ENCODE peak calls at places on chromosomes 16 and 17, in nine cellular contexts. T is SK-N-SH; O is transverse colon; J is left ventricle myocardium inferior; B is thoracic aorta; I is cardiac muscle cell; V is GM12878; P is CD8-positive, alpha-beta memory T cell; L is mesendoderm. U is an unnamed sample.

GRCh38 chr17:4938069-4938491 is 1.8 kb downstream of the SLC25A11 start:
- DNase-seq in T (no peak), O (no peak), J (no peak), B (no peak), I (no peak), V (no peak), P (no peak), L (no peak), U (no peak)

GRCh38 chr17:57293077-57293476 is 36.8 kb downstream of the MSI2 start:
- DNase-seq in T (no peak), O (no peak), J (peak; percentile 27), B (no peak), I (no peak), V (no peak), P (no peak), L (peak; percentile 79), U (no peak)

GRCh38 chr16:81921873-81922584 is 89.2 kb downstream of the SDR42E1 start:
- DNase-seq in T (no peak), O (no peak), J (no peak), B (no peak), I (no peak), V (no peak), P (no peak), L (no peak), U (no peak)

GRCh38 chr16:1062895-1063294 is 9.7 kb upstream of the SSTR5 start:
- DNase-seq in T (no peak), O (no peak), J (no peak), B (no peak), I (no peak), V (no peak), P (no peak), L (no peak), U (no peak)

GRCh38 chr17:40024901-40025300 is 9.7 kb downstream of the CSF3 start:
- DNase-seq in T (no peak), O (no peak), J (no peak), B (no peak), I (no peak), V (no peak), P (no peak), L (no peak), U (no peak)

GRCh38 chr17:37067555-37068111 is 118.9 kb downstream of the AATF start:
- DNase-seq in T (peak; percentile 44), O (peak; percentile 71), J (peak; percentile 33), B (no peak), I (peak; percentile 75), V (no peak), P (no peak), L (peak; percentile 66), U (no peak)

GRCh38 chr17:34241062-34241461 is 14.0 kb upstream of the CCL2 start:
- DNase-seq in T (peak; percentile 34), O (peak; percentile 33), J (peak; percentile 87), B (no peak), I (peak; percentile 63), V (no peak), P (no peak), L (no peak), U (peak; percentile 69)

GRCh38 chr17:75535119-75535537 is 9.6 kb downstream of the LLGL2 start:
- DNase-seq in T (no peak), O (peak; percentile 82), J (no peak), B (no peak), I (no peak), V (peak; percentile 26), P (peak; percentile 43), L (no peak), U (no peak)

GRCh38 chr16:9869776-9870175 is 312.5 kb downstream of the GRIN2A start:
- DNase-seq in T (no peak), O (no peak), J (no peak), B (no peak), I (no peak), V (no peak), P (no peak), L (no peak), U (no peak)

GRCh38 chr17:43695968-43696865 is 34.5 kb upstream of the MEOX1 start:
- DNase-seq in T (no peak), O (no peak), J (peak; percentile 51), B (peak; percentile 32), I (peak; percentile 64), V (no peak), P (no peak), L (no peak), U (no peak)

GRCh38 chr16:16083421-16084156 is 134.2 kb downstream of the ABCC1 start:
- DNase-seq in T (no peak), O (no peak), J (no peak), B (no peak), I (peak; percentile 25), V (no peak), P (no peak), L (peak; percentile 63), U (no peak)

GRCh38 chr17:56867948-56868376 is 34.0 kb downstream of the DGKE start:
- DNase-seq in T (no peak), O (no peak), J (no peak), B (no peak), I (peak; percentile 56), V (no peak), P (no peak), L (no peak), U (peak; percentile 37)

GRCh38 chr17:33434841-33435240 is 141.7 kb upstream of the ASIC2 start:
- DNase-seq in T (no peak), O (no peak), J (no peak), B (no peak), I (no peak), V (no peak), P (no peak), L (no peak), U (no peak)

GRCh38 chr17:58060596-58061191 is 22.5 kb upstream of the DYNLL2 start:
- DNase-seq in T (no peak), O (peak; percentile 31), J (peak; percentile 72), B (no peak), I (peak; percentile 78), V (no peak), P (no peak), L (no peak), U (peak; percentile 45)

GRCh38 chr17:6558276-6558675 is 1.9 kb upstream of the PITPNM3 start:
- DNase-seq in T (no peak), O (no peak), J (no peak), B (no peak), I (no peak), V (no peak), P (no peak), L (no peak), U (no peak)

GRCh38 chr17:19770985-19771710 is 23.1 kb upstream of the ALDH3A1 start:
- DNase-seq in T (no peak), O (no peak), J (no peak), B (no peak), I (no peak), V (no peak), P (no peak), L (no peak), U (no peak)

GRCh38 chr17:78684026-78684425 is 98.0 kb downstream of the CYTH1 start:
- DNase-seq in T (no peak), O (no peak), J (no peak), B (no peak), I (no peak), V (no peak), P (no peak), L (no peak), U (no peak)

GRCh38 chr16:24939224-24939623 is 75.9 kb downstream of the ARHGAP17 start:
- DNase-seq in T (no peak), O (no peak), J (no peak), B (no peak), I (no peak), V (no peak), P (no peak), L (no peak), U (no peak)

GRCh38 chr16:24939738-24940137 is 75.4 kb downstream of the ARHGAP17 start:
- DNase-seq in T (no peak), O (no peak), J (no peak), B (no peak), I (no peak), V (no peak), P (no peak), L (no peak), U (no peak)

GRCh38 chr16:24946155-24946554 is 69.0 kb downstream of the ARHGAP17 start:
- DNase-seq in T (no peak), O (no peak), J (no peak), B (no peak), I (no peak), V (no peak), P (no peak), L (no peak), U (no peak)

GRCh38 chr16:24943471-24943870 is 71.7 kb downstream of the ARHGAP17 start:
- DNase-seq in T (no peak), O (no peak), J (no peak), B (no peak), I (no peak), V (no peak), P (no peak), L (no peak), U (no peak)

DNA sequence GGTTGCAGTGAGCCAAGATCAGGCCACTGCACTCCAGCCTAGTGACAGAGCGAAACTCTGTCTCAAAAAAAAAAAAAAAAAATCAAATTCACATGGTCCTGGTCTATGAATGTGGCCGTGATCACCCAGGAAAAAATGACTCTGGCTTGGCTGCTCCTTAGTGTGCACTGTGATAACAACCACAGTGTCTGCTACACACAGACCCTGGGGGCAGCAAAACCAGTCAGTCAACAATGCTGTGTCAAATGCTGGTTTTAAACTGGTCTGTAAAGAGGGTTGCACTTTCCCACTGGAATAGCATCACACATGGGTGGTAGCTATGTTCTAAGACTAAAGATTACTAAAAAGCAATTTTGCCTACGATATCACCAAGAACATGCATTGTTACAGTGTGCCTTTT is 71.0 kb downstream of the ARHGAP17 start:
- DNase-seq in T (no peak), O (no peak), J (no peak), B (no peak), I (no peak), V (no peak), P (no peak), L (no peak), U (no peak)
- H3K4me1 ChIP-seq in T (no peaks in the 10 kb centered on the region), O (no peaks in the 10 kb centered on the region), J (no peaks in the 10 kb centered on the region), B (no peaks in the 10 kb centered on the region), I (peaks cover 3% of the 10 kb centered on the region), V (no peaks in the 10 kb centered on the region), P (no peaks in the 10 kb centered on the region), L (no peaks in the 10 kb centered on the region), U (no peaks in the 10 kb centered on the region)

GRCh38 chr17:49965522-49965905 is 3.5 kb upstream of the DLX4 start:
- DNase-seq in T (no peak), O (no peak), J (no peak), B (no peak), I (no peak), V (no peak), P (no peak), L (peak; percentile 36), U (no peak)
- H3K36me3 ChIP-seq in T (no peaks in the 10 kb centered on the region), O (no peaks in the 10 kb centered on the region), J (no peaks in the 10 kb centered on the region), B (no peaks in the 10 kb centered on the region), I (no peaks in the 10 kb centered on the region), V (no peaks in the 10 kb centered on the region), P (no peaks in the 10 kb centered on the region), L (no peaks in the 10 kb centered on the region), U (no peaks in the 10 kb centered on the region)

GRCh38 chr17:29177871-29178749 is 2.1 kb downstream of the MYO18A start:
- DNase-seq in T (no peak), O (peak; percentile 74), J (no peak), B (no peak), I (no peak), V (no peak), P (no peak), L (no peak), U (no peak)
- H3K4me3 ChIP-seq in T (no peak overlapping the region), O (peak overlapping the region; percentile 67), J (peak overlapping the region; percentile 81), B (peak overlapping the region; percentile 82), I (no peak overlapping the region), V (no peak overlapping the region), P (no peak overlapping the region), L (no peak overlapping the region), U (no peak overlapping the region)

GRCh38 chr17:50063516-50064252 is 7.8 kb downstream of the ITGA3 start:
- DNase-seq in T (no peak), O (no peak), J (no peak), B (no peak), I (no peak), V (no peak), P (no peak), L (no peak), U (no peak)
- H3K4me1 ChIP-seq in T (peaks cover 49% of the 10 kb centered on the region), O (peaks cover 62% of the 10 kb centered on the region), J (peaks cover 93% of the 10 kb centered on the region), B (peaks cover 88% of the 10 kb centered on the region), I (peaks cover 52% of the 10 kb centered on the region), V (peaks cover 5% of the 10 kb centered on the region), P (no peaks in the 10 kb centered on the region), L (no peaks in the 10 kb centered on the region), U (peaks cover 47% of the 10 kb centered on the region)

U was measured in uterus.